ENCODE peak calls at places on chromosomes 3 and 15, in four cellular contexts. F is IMR-90, X is NCI-H460, S is T-helper 1 cell. P is an unnamed sample.

GRCh38 chr3:100615684-100616083 is 6.3 kb downstream of the ADGRG7 start:
- DNase-seq in S (no peak), F (peak), X (no peak), P (no peak)

GRCh38 chr3:18372786-18373405 is 52.2 kb downstream of the SATB1 start:
- DNase-seq in F (no peak), X (no peak), S (no peak), P (no peak)

GRCh38 chr3:38555149-38555840 is 59.2 kb downstream of the EXOG start:
- DNase-seq in X (no peak), S (no peak), F (no peak), P (peak)

GRCh38 chr3:45441570-45442313 is 53.4 kb downstream of the LARS2 start:
- DNase-seq in X (no peak), S (no peak), F (no peak), P (no peak)

GRCh38 chr15:25619076-25619475 is 180.3 kb upstream of the UBE3A start:
- DNase-seq in S (no peak), F (no peak), X (no peak), P (no peak)

GRCh38 chr3:100089802-100090668 is 24.3 kb downstream of the FILIP1L start:
- DNase-seq in X (no peak), S (no peak), F (peak), P (no peak)

GRCh38 chr3:43627360-43627759 is 5.5 kb upstream of the ANO10 start:
- DNase-seq in F (no peak), S (no peak), X (no peak), P (no peak)

GRCh38 chr3:12627371-12627770 is 36.5 kb downstream of the RAF1 start:
- DNase-seq in S (no peak), X (no peak), F (no peak), P (no peak)

GRCh38 chr3:8769088-8769822 is at the start of gene OXTR:
- DNase-seq in F (peak), X (peak), S (no peak), P (no peak)

GRCh38 chr3:81851166-81851565 is 89.7 kb upstream of the GBE1 start:
- DNase-seq in F (no peak), X (no peak), S (no peak), P (no peak)

GRCh38 chr15:58292761-58293175 is 139.0 kb upstream of the LIPC start:
- DNase-seq in S (no peak), X (no peak), F (peak), P (no peak)

GRCh38 chr3:172666873-172667694 is 43.8 kb downstream of the NCEH1 start:
- DNase-seq in F (peak), S (peak), X (peak), P (peak)

GRCh38 chr3:42507751-42508335 is 5.4 kb downstream of the VIPR1 start:
- DNase-seq in F (no peak), S (no peak), X (no peak), P (no peak)

GRCh38 chr15:68209735-68210408 is 4.7 kb upstream of the CALML4 start:
- DNase-seq in S (no peak), F (no peak), X (no peak), P (peak)

GRCh38 chr3:127970966-127971592 is 56.0 kb downstream of the KBTBD12 start:
- DNase-seq in X (peak), F (peak), S (no peak), P (peak)

GRCh38 chr3:103947062-103947461 is 1419.6 kb upstream of the ALCAM start:
- DNase-seq in F (no peak), S (no peak), X (no peak), P (no peak)

GRCh38 chr3:37753428-37753827 is 108.3 kb upstream of the CTDSPL start:
- DNase-seq in S (no peak), F (no peak), X (no peak), P (no peak)

GRCh38 chr15:99504823-99505551 is 60.8 kb upstream of the MEF2A start:
- DNase-seq in F (peak), X (no peak), S (no peak), P (no peak)

GRCh38 chr3:71444028-71444860 is 139.3 kb downstream of the FOXP1 start:
- DNase-seq in F (peak), S (peak), X (no peak), P (peak)

GRCh38 chr3:113104746-113105479 is 106.4 kb upstream of the BOC start:
- DNase-seq in F (no peak), S (no peak), X (no peak), P (no peak)

GRCh38 chr3:64306745-64307144 is 81.5 kb upstream of the PRICKLE2 start:
- DNase-seq in S (no peak), F (no peak), X (no peak), P (no peak)

GRCh38 chr3:58023536-58023935 is 15.3 kb downstream of the FLNB start:
- DNase-seq in F (no peak), X (no peak), S (no peak), P (no peak)

GRCh38 chr15:60706145-60706544 is 227.2 kb upstream of the ICE2 start:
- DNase-seq in X (no peak), S (no peak), F (no peak), P (no peak)

GRCh38 chr3:175346573-175347356 is 487.6 kb downstream of the NAALADL2 start:
- DNase-seq in X (peak), S (no peak), F (peak), P (no peak)

GRCh38 chr3:99765042-99765942 is 52.4 kb upstream of the CMSS1 start:
- DNase-seq in F (peak), S (no peak), X (no peak), P (no peak)

GRCh38 chr3:43152649-43153048 is 46.8 kb upstream of the POMGNT2 start:
- DNase-seq in S (no peak), X (no peak), F (no peak), P (no peak)

GRCh38 chr15:98276018-98276417 is 315.5 kb downstream of the ARRDC4 start:
- DNase-seq in F (no peak), X (no peak), S (no peak), P (no peak)

GRCh38 chr15:35068861-35069260 is 16.2 kb downstream of the NANOGP8 start:
- DNase-seq in S (no peak), F (no peak), X (no peak), P (no peak)

GRCh38 chr15:55250951-55251350 is 38.7 kb downstream of the RAB27A start:
- DNase-seq in F (no peak), S (no peak), X (no peak), P (no peak)

GRCh38 chr3:170128259-170128976 is 53.1 kb downstream of the PHC3 start:
- DNase-seq in X (no peak), S (no peak), F (no peak), P (no peak)

GRCh38 chr3:55157736-55158135 is 229.9 kb upstream of the LRTM1 start:
- DNase-seq in F (peak), X (no peak), S (no peak), P (no peak)

GRCh38 chr15:90000175-90000923 is 775 bp upstream of the ZNF710 start:
- DNase-seq in S (no peak), X (no peak), F (peak), P (no peak)

GRCh38 chr15:71055461-71055860 is 59.8 kb upstream of the THSD4 start:
- DNase-seq in F (peak), X (peak), S (no peak), P (no peak)

GRCh38 chr15:52785672-52786406 is 4.3 kb downstream of the ONECUT1 start:
- DNase-seq in S (no peak), X (no peak), F (no peak), P (no peak)

GRCh38 chr3:72187131-72187530 is 402.2 kb upstream of the PROK2 start:
- DNase-seq in F (no peak), X (no peak), S (no peak), P (no peak)

GRCh38 chr3:177177670-177178295 is 19.5 kb downstream of the TBL1XR1 start:
- DNase-seq in S (no peak), F (no peak), X (no peak), P (no peak)

GRCh38 chr15:25859838-25860645 is 3.1 kb downstream of the ATP10A start:
- DNase-seq in S (no peak), F (no peak), X (no peak), P (peak)

GRCh38 chr3:101695779-101696372 is 9.4 kb upstream of the RPL24 start:
- DNase-seq in X (peak), F (peak), S (no peak), P (peak)